ENCODE peak calls at places on chromosomes 3 and 15, in seven cellular contexts. J is cardiac fibroblast; K is endothelial cell; N is GM12865; B is colonic mucosa; Y is CD4-positive, alpha-beta T cell; F is heart left ventricle. E is an unnamed sample.

GRCh38 chr3:37445163-37445562 is 270.8 kb upstream of the LRRFIP2 start:
- DNase-seq in K (no peak), B (no peak), N (no peak), F (no peak), Y (no peak), J (no peak), E (no peak)

GRCh38 chr3:125154800-125155269 is 57.7 kb downstream of the SLC12A8 start:
- DNase-seq in J (no peak), Y (no peak), K (no peak), F (no peak), N (peak; percentile 68), B (peak; percentile 19), E (no peak)

GRCh38 chr15:90761629-90762028 is 44.5 kb downstream of the BLM start:
- DNase-seq in F (no peak), N (no peak), Y (no peak), J (no peak), B (no peak), K (no peak), E (no peak)

GRCh38 chr15:60838206-60838605 is 359.3 kb upstream of the ICE2 start:
- DNase-seq in F (no peak), N (peak; percentile 60), J (no peak), K (no peak), Y (no peak), B (no peak), E (no peak)

GRCh38 chr3:148332509-148332908 is 365.2 kb upstream of the AGTR1 start:
- DNase-seq in Y (no peak), J (no peak), B (no peak), N (no peak), F (no peak), K (no peak), E (no peak)

GRCh38 chr15:70497661-70498060 is 265.7 kb downstream of the UACA start:
- DNase-seq in K (no peak), Y (no peak), B (no peak), J (no peak), N (no peak), F (no peak), E (no peak)

GRCh38 chr3:59566481-59566975 is 516.7 kb upstream of the CFAP20DC start:
- DNase-seq in F (no peak), J (no peak), B (no peak), Y (no peak), N (peak; percentile 90), K (no peak), E (no peak)

GRCh38 chr3:121969631-121970030 is 52.4 kb downstream of the ILDR1 start:
- DNase-seq in B (no peak), N (no peak), K (no peak), Y (no peak), J (no peak), F (no peak), E (no peak)

GRCh38 chr15:63089260-63090043 is 32.2 kb upstream of the LACTB start:
- DNase-seq in Y (no peak), F (peak; percentile 51), B (peak; percentile 38), J (peak; percentile 90), N (no peak), K (peak; percentile 12), E (no peak)

GRCh38 chr15:90259524-90259923 is 5.9 kb upstream of the NGRN start:
- DNase-seq in J (no peak), Y (no peak), K (no peak), N (peak; percentile 84), F (no peak), B (no peak), E (no peak)

GRCh38 chr3:61645148-61645547 is 83.8 kb downstream of the PTPRG start:
- DNase-seq in B (no peak), K (no peak), N (no peak), J (no peak), Y (no peak), F (no peak), E (no peak)

GRCh38 chr15:49501586-49501985 is 78.5 kb downstream of the FGF7 start:
- DNase-seq in K (no peak), B (no peak), F (no peak), J (no peak), N (no peak), Y (no peak), E (no peak)

GRCh38 chr3:60809857-60810256 is 441.4 kb downstream of the FHIT start:
- DNase-seq in K (no peak), F (no peak), N (no peak), J (peak; percentile 29), Y (no peak), B (no peak), E (no peak)

GRCh38 chr3:141051641-141052569 is 758 bp downstream of the SPSB4 start:
- DNase-seq in K (peak; percentile 48), Y (no peak), J (peak; percentile 9), N (no peak), B (no peak), F (peak; percentile 25), E (no peak)

GRCh38 chr3:9933561-9934234 is at the start of gene CRELD1:
- DNase-seq in B (peak; percentile 96), J (peak; percentile 97), F (peak; percentile 94), Y (peak; percentile 96), N (peak; percentile 97), K (peak; percentile 92), E (peak; percentile 98)

GRCh38 chr3:9935966-9936365 is 2.3 kb downstream of the CRELD1 start:
- DNase-seq in J (no peak), B (no peak), N (no peak), Y (no peak), K (no peak), F (no peak), E (no peak)

GRCh38 chr3:9932843-9933560 is 632 bp upstream of the CRELD1 start:
- DNase-seq in F (peak; percentile 80), B (peak; percentile 87), N (peak; percentile 91), K (peak; percentile 87), J (peak; percentile 90), Y (peak; percentile 83), E (peak; percentile 83)

GRCh38 chr3:9934993-9935392 is 1.4 kb downstream of the CRELD1 start:
- DNase-seq in B (no peak), Y (no peak), J (no peak), N (no peak), K (no peak), F (no peak), E (no peak)

GRCh38 chr3:9934235-9934621 is 594 bp downstream of the CRELD1 start:
- DNase-seq in F (no peak), K (no peak), N (peak; percentile 45), J (no peak), B (peak; percentile 30), Y (no peak), E (no peak)
- TF ChIP-seq CTCF in F (peak; percentile 13), K (no peak), N (no peak), J (peak; percentile 34), B (no peak), Y (no peak), E (no peak)

GRCh38 chr3:42192334-42193200 is 73.4 kb downstream of the CCK start:
- DNase-seq in K (no peak), J (no peak), N (peak; percentile 87), B (no peak), F (no peak), Y (no peak), E (no peak)

GRCh38 chr3:42190701-42191442 is 75.1 kb downstream of the CCK start:
- DNase-seq in N (peak; percentile 80), K (peak; percentile 79), B (peak; percentile 82), Y (peak; percentile 64), F (peak; percentile 52), J (peak; percentile 73), E (peak; percentile 40)

GRCh38 chr3:42189071-42189470 is 76.9 kb downstream of the CCK start:
- DNase-seq in F (peak; percentile 31), N (no peak), K (no peak), J (no peak), Y (no peak), B (no peak), E (no peak)

GRCh38 chr3:42189746-42190145 is 76.2 kb downstream of the CCK start:
- DNase-seq in F (no peak), J (peak; percentile 13), B (no peak), K (no peak), Y (no peak), N (no peak), E (no peak)

DNA sequence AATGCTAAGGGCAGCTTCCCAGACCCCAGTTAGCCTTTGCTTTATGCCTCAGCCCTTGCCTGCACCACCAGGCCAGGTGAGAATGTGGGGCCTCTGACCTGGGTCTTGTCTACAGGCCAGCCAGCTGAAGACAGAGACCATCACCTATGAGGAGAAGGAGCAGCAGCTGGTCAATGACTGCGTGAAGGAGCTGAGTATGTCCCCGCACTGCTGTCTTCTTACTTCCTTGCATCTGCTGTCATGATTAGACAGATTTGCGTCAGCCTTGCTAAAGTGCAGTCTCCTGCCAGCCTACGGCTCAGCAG is 74.6 kb downstream of the CCK start:
- DNase-seq in J (no peak), B (no peak), Y (no peak), F (no peak), K (no peak), N (no peak), E (peak; percentile 21)
- TF ChIP-seq CTCF in J (no peak), B (peak; percentile 9), Y (no peak), F (peak; percentile 9), K (peak; percentile 31), N (no peak), E (no peak)

GRCh38 chr3:43757613-43758012 is 66.9 kb downstream of the ABHD5 start:
- DNase-seq in F (no peak), J (no peak), B (no peak), K (no peak), N (no peak), Y (no peak), E (no peak)

GRCh38 chr3:43762486-43762885 is 71.7 kb downstream of the ABHD5 start:
- DNase-seq in B (no peak), F (no peak), Y (no peak), N (no peak), K (no peak), J (no peak), E (no peak)

GRCh38 chr3:43760951-43761350 is 70.2 kb downstream of the ABHD5 start:
- DNase-seq in K (no peak), N (no peak), Y (no peak), B (no peak), F (no peak), J (no peak), E (no peak)

GRCh38 chr3:43758826-43759225 is 68.1 kb downstream of the ABHD5 start:
- DNase-seq in F (no peak), Y (no peak), B (no peak), K (no peak), J (no peak), N (no peak), E (no peak)

GRCh38 chr3:43759297-43759782 is 68.6 kb downstream of the ABHD5 start:
- DNase-seq in Y (no peak), J (peak; percentile 56), N (peak; percentile 5), F (peak; percentile 38), B (no peak), K (no peak), E (no peak)
- TF ChIP-seq CTCF in Y (peak; percentile 38), J (peak; percentile 37), N (peak; percentile 1), F (peak; percentile 29), B (no peak), K (no peak), E (no peak)

GRCh38 chr15:67823371-67824156 is 1.7 kb upstream of the SKOR1 start:
- DNase-seq in Y (no peak), J (no peak), F (no peak), B (no peak), K (no peak), N (no peak), E (no peak)
- TF ChIP-seq CTCF in Y (no peak), J (no peak), F (no peak), B (no peak), K (no peak), N (no peak), E (no peak)

GRCh38 chr15:53559364-53560253 is 199.9 kb downstream of the WDR72 start:
- DNase-seq in F (no peak), N (no peak), J (no peak), B (peak; percentile 42), K (no peak), Y (no peak), E (no peak)

GRCh38 chr15:53558384-53558783 is 201.1 kb downstream of the WDR72 start:
- DNase-seq in K (no peak), B (no peak), F (no peak), N (no peak), Y (no peak), J (no peak), E (no peak)
- TF ChIP-seq CTCF in K (no peak), B (no peak), F (no peak), N (no peak), Y (no peak), J (no peak), E (no peak)

E was measured in activated B cell treated with CpG ODN at 0.5 μM for 24 hours.